ENCODE peak calls at places on chromosomes 5 and 9, in five cellular contexts. P, R, D, F and E are unnamed samples.

GRCh38 chr5:15533124-15533893 is 33.3 kb downstream of the FBXL7 start:
- DNase-seq in P (no peak), D (no peak), R (no peak), F (no peak), E (no peak)

GRCh38 chr9:38008168-38009034 is 60.6 kb downstream of the SHB start:
- DNase-seq in D (no peak), F (no peak), R (peak; percentile 84), P (no peak), E (peak; percentile 88)

GRCh38 chr9:132150256-132150655 is 11.6 kb upstream of the NTNG2 start:
- DNase-seq in R (no peak), F (no peak), D (no peak), P (no peak), E (no peak)

GRCh38 chr9:81801190-81801589 is 111.8 kb upstream of the TLE1 start:
- DNase-seq in F (no peak), P (no peak), R (peak; percentile 70), D (no peak), E (no peak)

GRCh38 chr5:14267166-14267838 is 124.2 kb downstream of the TRIO start:
- DNase-seq in R (peak; percentile 39), P (peak; percentile 62), D (no peak), F (no peak), E (no peak)

GRCh38 chr9:33843312-33843950 is 26.5 kb downstream of the UBE2R2 start:
- DNase-seq in F (no peak), D (no peak), R (no peak), P (no peak), E (no peak)

GRCh38 chr9:125189011-125189360 is 617 bp downstream of the PPP6C start:
- DNase-seq in D (no peak), R (no peak), P (peak; percentile 42), F (no peak), E (no peak)

GRCh38 chr5:143066556-143067281 is 296.5 kb downstream of the ARHGAP26 start:
- DNase-seq in P (no peak), R (peak; percentile 37), F (no peak), D (no peak), E (no peak)

GRCh38 chr5:179192185-179192890 is 132.2 kb downstream of the ZNF354C start:
- DNase-seq in R (no peak), P (no peak), D (no peak), F (peak; percentile 10), E (no peak)

GRCh38 chr5:103808464-103809106 is 246.0 kb upstream of the NUDT12 start:
- DNase-seq in P (peak; percentile 73), R (peak; percentile 65), F (peak; percentile 45), D (peak; percentile 41), E (no peak)
- H3K27ac ChIP-seq in P (no peak overlapping the region), R (no peak overlapping the region), F (no peak overlapping the region), D (no peak overlapping the region), E (no peak overlapping the region)

DNA sequence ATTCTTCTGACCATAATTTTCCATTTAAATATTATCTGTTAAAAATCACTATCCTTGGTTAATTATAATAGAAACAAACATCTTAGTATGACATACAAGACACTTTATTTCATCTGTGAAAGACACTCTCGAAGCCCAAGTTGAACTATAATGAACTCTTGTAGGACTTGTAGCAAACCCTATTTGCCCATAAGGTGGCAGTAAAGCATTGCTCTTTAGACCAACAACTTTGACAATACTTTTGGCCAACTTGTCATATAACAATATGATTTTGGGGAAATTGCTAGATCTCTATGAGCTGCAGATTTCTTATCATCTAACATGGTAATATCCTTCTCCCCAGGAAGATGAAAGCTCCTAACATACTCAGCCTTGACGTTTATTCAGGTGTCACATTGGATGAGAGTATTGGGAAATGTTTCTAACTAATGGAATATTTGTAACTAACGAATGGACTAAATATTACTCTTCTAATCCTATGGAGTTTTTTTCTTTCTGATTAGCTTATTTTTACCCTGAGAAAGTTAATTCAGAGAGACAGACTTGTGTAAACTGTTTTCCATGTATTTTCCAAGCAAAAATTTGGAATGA is 11.0 kb downstream of the SPINK14 start:
- DNase-seq in R (peak; percentile 71), F (no peak), D (no peak), P (peak; percentile 70), E (peak; percentile 18)
- H3K27ac ChIP-seq in R (no peak overlapping the region), F (no peak overlapping the region), D (no peak overlapping the region), P (no peak overlapping the region), E (no peak overlapping the region)

GRCh38 chr9:121371495-121371911 is 1.5 kb upstream of the STOM start:
- DNase-seq in F (no peak), P (no peak), D (no peak), R (no peak), E (no peak)
- H3K27ac ChIP-seq in F (peak overlapping the region; percentile 88), P (no peak overlapping the region), D (no peak overlapping the region), R (peak overlapping the region; percentile 92), E (peak overlapping the region; percentile 97)

GRCh38 chr9:130535818-130536521 is 43.4 kb upstream of the FUBP3 start:
- DNase-seq in P (peak; percentile 95), R (no peak), D (no peak), F (peak; percentile 45), E (no peak)
- H3K27ac ChIP-seq in P (peak overlapping the region; percentile 78), R (no peak overlapping the region), D (no peak overlapping the region), F (no peak overlapping the region), E (no peak overlapping the region)

DNA sequence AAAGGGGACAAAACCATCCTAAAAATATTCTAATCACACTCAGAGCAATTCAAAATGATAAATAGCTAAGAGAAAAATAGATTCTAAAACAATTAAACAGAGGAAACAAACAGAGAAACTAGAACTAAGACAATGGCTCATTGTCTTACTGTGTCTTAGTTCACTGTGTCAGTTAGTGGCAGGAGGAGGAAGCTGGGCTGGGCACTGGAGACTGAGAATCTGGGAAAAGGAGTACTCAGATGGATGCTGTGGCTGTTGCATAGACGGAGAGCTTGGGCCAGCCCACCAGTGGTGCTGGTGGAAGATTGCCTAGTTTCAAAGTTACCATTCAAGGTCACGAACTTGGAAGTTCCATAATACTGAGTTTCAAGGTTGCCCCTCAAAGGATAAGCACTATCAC is 94.7 kb upstream of the IFNK start:
- DNase-seq in R (no peak), F (peak; percentile 58), D (no peak), P (no peak), E (no peak)
- H3K27ac ChIP-seq in R (peak overlapping the region; percentile 83), F (peak overlapping the region; percentile 98), D (no peak overlapping the region), P (no peak overlapping the region), E (no peak overlapping the region)

DNA sequence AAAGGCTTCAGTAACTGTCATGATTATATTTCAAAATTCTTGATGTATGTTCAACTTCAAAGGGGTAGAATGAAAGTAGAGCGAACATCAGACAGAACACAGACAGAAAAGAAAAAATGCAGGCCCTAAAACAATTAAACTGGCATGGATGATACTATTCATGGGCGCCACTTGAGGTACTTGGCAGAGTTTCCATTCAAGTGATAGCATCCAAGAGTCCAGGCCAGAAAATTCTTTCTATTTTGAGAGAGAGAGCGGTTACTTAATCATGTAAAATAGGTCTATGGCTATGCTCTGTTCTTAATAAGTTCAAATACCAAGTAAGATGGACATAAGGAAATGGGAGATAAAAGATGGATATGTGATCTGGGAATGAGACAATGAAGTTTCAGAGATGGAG is 21.4 kb upstream of the PRR16 start:
- DNase-seq in D (no peak), R (no peak), F (no peak), P (no peak), E (no peak)
- H3K27ac ChIP-seq in D (no peak overlapping the region), R (no peak overlapping the region), F (no peak overlapping the region), P (no peak overlapping the region), E (no peak overlapping the region)

GRCh38 chr5:150642567-150642927 is 2.1 kb downstream of the SYNPO start:
- DNase-seq in D (peak; percentile 72), P (peak; percentile 55), R (peak; percentile 87), F (no peak), E (no peak)

GRCh38 chr5:150645070-150645700 is 4.7 kb downstream of the SYNPO start:
- DNase-seq in R (no peak), D (peak; percentile 42), F (no peak), P (peak; percentile 38), E (no peak)

GRCh38 chr5:150642991-150643710 is 2.7 kb downstream of the SYNPO start:
- DNase-seq in D (no peak), P (no peak), R (no peak), F (no peak), E (no peak)

GRCh38 chr5:150644058-150644457 is 3.6 kb downstream of the SYNPO start:
- DNase-seq in D (no peak), R (no peak), F (no peak), P (no peak), E (no peak)

DNA sequence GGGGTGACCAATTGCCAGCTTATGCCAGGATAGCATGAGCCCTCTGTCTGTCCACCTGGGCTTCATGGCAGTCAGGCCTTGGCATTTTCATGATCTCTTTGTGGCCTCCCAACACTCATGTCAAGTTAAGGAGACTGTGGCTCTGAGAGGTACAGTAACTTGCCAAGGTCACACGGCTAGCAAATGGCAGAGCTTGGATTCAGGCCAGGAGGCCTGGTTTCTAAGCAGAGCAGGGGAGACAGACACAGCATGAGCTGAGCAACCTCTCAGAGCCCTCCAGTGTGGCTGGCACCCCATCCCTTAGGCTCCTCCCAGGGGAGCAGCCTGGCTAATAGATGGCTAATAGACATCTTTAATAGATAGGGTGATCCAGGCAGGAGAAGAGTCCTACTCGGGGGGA is 4.0 kb downstream of the SYNPO start:
- DNase-seq in F (no peak), R (no peak), P (peak; percentile 51), D (peak; percentile 66), E (no peak)
- H3K27ac ChIP-seq in F (no peak overlapping the region), R (peak overlapping the region; percentile 96), P (peak overlapping the region; percentile 9), D (peak overlapping the region; percentile 88), E (no peak overlapping the region)

GRCh38 chr5:158013939-158014338 is 155.0 kb upstream of the CLINT1 start:
- DNase-seq in R (peak; percentile 49), P (peak; percentile 58), F (no peak), D (peak; percentile 25), E (no peak)

GRCh38 chr5:158013303-158013702 is 154.4 kb upstream of the CLINT1 start:
- DNase-seq in P (no peak), R (no peak), F (no peak), D (no peak), E (no peak)

GRCh38 chr5:158010831-158011230 is 151.9 kb upstream of the CLINT1 start:
- DNase-seq in D (no peak), R (no peak), P (no peak), F (no peak), E (no peak)

GRCh38 chr5:158014367-158014766 is 155.4 kb upstream of the CLINT1 start:
- DNase-seq in R (no peak), D (no peak), P (no peak), F (no peak), E (no peak)

DNA sequence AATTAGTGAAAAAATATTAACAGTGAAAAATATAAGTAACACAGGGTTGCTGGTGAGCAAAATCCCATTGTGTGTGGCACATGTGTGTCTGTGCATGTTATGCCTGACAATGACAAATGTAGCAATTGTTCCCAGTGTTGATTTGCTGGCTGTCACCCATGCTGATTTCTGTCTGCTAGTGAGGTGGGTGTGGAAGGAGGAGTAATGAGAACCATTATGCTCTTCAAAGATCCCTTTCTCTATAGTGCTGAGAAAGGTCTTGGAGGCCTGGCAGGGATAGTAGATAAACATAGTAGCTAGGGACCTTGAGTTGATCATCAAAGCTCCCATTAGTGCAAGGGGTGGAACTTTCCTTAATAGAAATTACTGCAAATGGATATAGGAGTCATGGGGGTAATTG is 152.5 kb upstream of the CLINT1 start:
- DNase-seq in R (no peak), F (no peak), D (no peak), P (no peak), E (no peak)
- H3K27ac ChIP-seq in R (no peak overlapping the region), F (no peak overlapping the region), D (no peak overlapping the region), P (no peak overlapping the region), E (no peak overlapping the region)